ENCODE peak calls at places on chromosomes 12 and 14, in four cellular contexts. One of them, this sample, is unnamed.

GRCh38 chr12:4934651-4935050 is 24.9 kb downstream of the KCNA1 start:
- DNase-seq in colonic mucosa: no peak
- DNase-seq in endothelial cell of umbilical vein: no peak
- DNase-seq in body of pancreas: no peak
- DNase-seq in this sample: no peak

GRCh38 chr12:113852273-113852672 is 113.9 kb downstream of the RBM19 start:
- DNase-seq in colonic mucosa: no peak
- DNase-seq in endothelial cell of umbilical vein: no peak
- DNase-seq in body of pancreas: no peak
- DNase-seq in this sample: no peak

GRCh38 chr14:29925106-29925722 is 2.4 kb downstream of the PRKD1 start:
- DNase-seq in colonic mucosa: no peak
- DNase-seq in endothelial cell of umbilical vein: no peak
- DNase-seq in body of pancreas: no peak
- DNase-seq in this sample: no peak

GRCh38 chr14:20332386-20332945 is 613 bp downstream of the CCNB1IP1 start:
- DNase-seq in colonic mucosa: peak; percentile 36
- DNase-seq in endothelial cell of umbilical vein: no peak
- DNase-seq in body of pancreas: peak; percentile 34
- DNase-seq in this sample: no peak

GRCh38 chr14:100904307-100905019 is 941 bp upstream of the RTL1 start:
- DNase-seq in colonic mucosa: peak; percentile 13
- DNase-seq in endothelial cell of umbilical vein: no peak
- DNase-seq in body of pancreas: peak; percentile 10
- DNase-seq in this sample: no peak

GRCh38 chr12:24911284-24911791 is 37.6 kb downstream of the BCAT1 start:
- DNase-seq in colonic mucosa: no peak
- DNase-seq in endothelial cell of umbilical vein: peak; percentile 57
- DNase-seq in body of pancreas: no peak
- DNase-seq in this sample: no peak

GRCh38 chr14:21227981-21228380 is 41.3 kb downstream of the HNRNPC start:
- DNase-seq in colonic mucosa: no peak
- DNase-seq in endothelial cell of umbilical vein: no peak
- DNase-seq in body of pancreas: no peak
- DNase-seq in this sample: no peak

GRCh38 chr12:67991158-67991557 is 1.9 kb downstream of the IFNG-AS1 start:
- DNase-seq in colonic mucosa: no peak
- DNase-seq in endothelial cell of umbilical vein: no peak
- DNase-seq in body of pancreas: no peak
- DNase-seq in this sample: no peak

GRCh38 chr12:54125950-54126695 is 62.7 kb downstream of the SMUG1 start:
- DNase-seq in colonic mucosa: no peak
- DNase-seq in endothelial cell of umbilical vein: no peak
- DNase-seq in body of pancreas: peak; percentile 37
- DNase-seq in this sample: no peak

GRCh38 chr14:90429764-90430163 is 32.9 kb downstream of the CALM1 start:
- DNase-seq in colonic mucosa: no peak
- DNase-seq in endothelial cell of umbilical vein: peak; percentile 91
- DNase-seq in body of pancreas: no peak
- DNase-seq in this sample: no peak

GRCh38 chr12:53935562-53936341 is 2.9 kb upstream of the HOXC13 start:
- DNase-seq in colonic mucosa: no peak
- DNase-seq in endothelial cell of umbilical vein: no peak
- DNase-seq in body of pancreas: no peak
- DNase-seq in this sample: no peak

GRCh38 chr12:114888458-114888857 is 204.5 kb upstream of the TBX3 start:
- DNase-seq in colonic mucosa: no peak
- DNase-seq in endothelial cell of umbilical vein: no peak
- DNase-seq in body of pancreas: no peak
- DNase-seq in this sample: no peak

GRCh38 chr12:40733871-40734270 is 41.6 kb downstream of the CNTN1 start:
- DNase-seq in colonic mucosa: no peak
- DNase-seq in endothelial cell of umbilical vein: no peak
- DNase-seq in body of pancreas: no peak
- DNase-seq in this sample: no peak

GRCh38 chr14:33335366-33335765 is 396.7 kb downstream of the NPAS3 start:
- DNase-seq in colonic mucosa: no peak
- DNase-seq in endothelial cell of umbilical vein: no peak
- DNase-seq in body of pancreas: no peak
- DNase-seq in this sample: no peak

GRCh38 chr14:58637391-58638230 is at the start of gene DACT1:
- DNase-seq in colonic mucosa: peak; percentile 59
- DNase-seq in endothelial cell of umbilical vein: peak; percentile 67
- DNase-seq in body of pancreas: peak; percentile 38
- DNase-seq in this sample: peak; percentile 92

GRCh38 chr12:53048033-53048779 is 1.7 kb upstream of the TNS2 start:
- DNase-seq in colonic mucosa: peak; percentile 74
- DNase-seq in endothelial cell of umbilical vein: peak; percentile 41
- DNase-seq in body of pancreas: peak; percentile 90
- DNase-seq in this sample: no peak

GRCh38 chr14:104868811-104869572 is 3.9 kb downstream of the CEP170B start:
- DNase-seq in colonic mucosa: no peak
- DNase-seq in endothelial cell of umbilical vein: no peak
- DNase-seq in body of pancreas: no peak
- DNase-seq in this sample: no peak

GRCh38 chr14:21367582-21368144 is 16.2 kb downstream of the SUPT16H start:
- DNase-seq in colonic mucosa: no peak
- DNase-seq in endothelial cell of umbilical vein: no peak
- DNase-seq in body of pancreas: no peak
- DNase-seq in this sample: no peak

GRCh38 chr12:116969615-116970575 is 59.1 kb downstream of the FBXW8 start:
- DNase-seq in colonic mucosa: peak; percentile 23
- DNase-seq in endothelial cell of umbilical vein: no peak
- DNase-seq in body of pancreas: peak; percentile 52
- DNase-seq in this sample: no peak

GRCh38 chr12:6603095-6603567 is 4.0 kb downstream of the CHD4 start:
- DNase-seq in colonic mucosa: peak; percentile 29
- DNase-seq in endothelial cell of umbilical vein: peak; percentile 13
- DNase-seq in body of pancreas: peak; percentile 33
- DNase-seq in this sample: no peak

GRCh38 chr14:105294142-105294597 is 6.6 kb downstream of the BRF1 start:
- DNase-seq in colonic mucosa: no peak
- DNase-seq in endothelial cell of umbilical vein: peak; percentile 89
- DNase-seq in body of pancreas: peak; percentile 48
- DNase-seq in this sample: no peak

GRCh38 chr12:197911-198695 is 15.9 kb downstream of the SLC6A12 start:
- DNase-seq in colonic mucosa: no peak
- DNase-seq in endothelial cell of umbilical vein: no peak
- DNase-seq in body of pancreas: no peak
- DNase-seq in this sample: no peak
- H3K27me3 ChIP-seq in colonic mucosa: peaks cover under 1% of the 10 kb centered on the region
- H3K27me3 ChIP-seq in endothelial cell of umbilical vein: peaks cover 9% of the 10 kb centered on the region
- H3K27me3 ChIP-seq in body of pancreas: no peaks in the 10 kb centered on the region
- H3K27me3 ChIP-seq in this sample: no peaks in the 10 kb centered on the region

GRCh38 chr12:70040141-70040540 is 203.1 kb upstream of the CNOT2 start:
- DNase-seq in colonic mucosa: no peak
- DNase-seq in endothelial cell of umbilical vein: peak; percentile 92
- DNase-seq in body of pancreas: no peak
- DNase-seq in this sample: no peak
- TF ChIP-seq CTCF in colonic mucosa: no peak
- TF ChIP-seq CTCF in endothelial cell of umbilical vein: no peak
- TF ChIP-seq CTCF in body of pancreas: no peak
- TF ChIP-seq CTCF in this sample: no peak

DNA sequence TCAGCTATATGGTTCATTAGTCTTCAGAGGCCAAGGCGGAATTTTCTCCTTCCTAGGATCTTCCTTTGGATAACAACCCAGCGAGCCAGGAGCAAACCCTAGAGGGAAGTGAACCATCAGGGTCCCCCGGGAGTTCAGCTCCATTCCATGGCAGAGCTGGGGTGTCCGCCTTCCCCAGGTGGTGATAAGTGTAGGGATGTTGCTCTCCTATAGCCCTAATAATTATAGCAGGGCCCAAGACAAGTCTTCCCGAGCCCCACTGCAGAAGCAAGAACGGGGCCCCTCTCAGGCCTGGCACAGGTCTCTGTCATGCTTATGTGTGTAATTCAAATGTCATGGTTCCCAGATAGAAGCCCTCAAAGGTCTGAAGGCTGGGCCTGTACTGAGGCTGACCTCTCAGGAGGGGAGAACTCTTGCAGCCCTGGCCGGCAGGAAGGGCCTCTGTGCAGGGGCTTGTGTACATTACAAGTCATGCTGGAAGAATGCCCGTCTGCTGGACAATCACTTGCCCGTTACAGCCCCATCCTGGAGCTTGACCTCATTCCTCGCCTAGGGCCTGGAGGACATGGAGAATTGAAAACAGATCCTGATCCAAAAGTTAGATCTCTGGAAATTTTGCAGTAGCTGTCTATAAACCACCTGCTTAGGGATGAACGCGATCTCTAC is 17.3 kb downstream of the LRTM2 start:
- DNase-seq in colonic mucosa: no peak
- DNase-seq in endothelial cell of umbilical vein: peak; percentile 20
- DNase-seq in body of pancreas: no peak
- DNase-seq in this sample: no peak
- H3K4me3 ChIP-seq in colonic mucosa: no peak overlapping the region
- H3K4me3 ChIP-seq in endothelial cell of umbilical vein: no peak overlapping the region
- H3K4me3 ChIP-seq in body of pancreas: no peak overlapping the region
- H3K4me3 ChIP-seq in this sample: no peak overlapping the region

GRCh38 chr12:57240069-57240921 is 10.7 kb downstream of the STAC3 start:
- DNase-seq in colonic mucosa: no peak
- DNase-seq in endothelial cell of umbilical vein: no peak
- DNase-seq in body of pancreas: peak; percentile 53
- DNase-seq in this sample: no peak

GRCh38 chr12:57242691-57243454 is 8.1 kb downstream of the STAC3 start:
- DNase-seq in colonic mucosa: peak; percentile 72
- DNase-seq in endothelial cell of umbilical vein: peak; percentile 53
- DNase-seq in body of pancreas: peak; percentile 74
- DNase-seq in this sample: no peak

GRCh38 chr12:57240926-57241555 is 9.9 kb downstream of the STAC3 start:
- DNase-seq in colonic mucosa: no peak
- DNase-seq in endothelial cell of umbilical vein: no peak
- DNase-seq in body of pancreas: no peak
- DNase-seq in this sample: no peak

GRCh38 chr12:57242329-57242690 is 8.7 kb downstream of the STAC3 start:
- DNase-seq in colonic mucosa: no peak
- DNase-seq in endothelial cell of umbilical vein: no peak
- DNase-seq in body of pancreas: peak; percentile 76
- DNase-seq in this sample: no peak

DNA sequence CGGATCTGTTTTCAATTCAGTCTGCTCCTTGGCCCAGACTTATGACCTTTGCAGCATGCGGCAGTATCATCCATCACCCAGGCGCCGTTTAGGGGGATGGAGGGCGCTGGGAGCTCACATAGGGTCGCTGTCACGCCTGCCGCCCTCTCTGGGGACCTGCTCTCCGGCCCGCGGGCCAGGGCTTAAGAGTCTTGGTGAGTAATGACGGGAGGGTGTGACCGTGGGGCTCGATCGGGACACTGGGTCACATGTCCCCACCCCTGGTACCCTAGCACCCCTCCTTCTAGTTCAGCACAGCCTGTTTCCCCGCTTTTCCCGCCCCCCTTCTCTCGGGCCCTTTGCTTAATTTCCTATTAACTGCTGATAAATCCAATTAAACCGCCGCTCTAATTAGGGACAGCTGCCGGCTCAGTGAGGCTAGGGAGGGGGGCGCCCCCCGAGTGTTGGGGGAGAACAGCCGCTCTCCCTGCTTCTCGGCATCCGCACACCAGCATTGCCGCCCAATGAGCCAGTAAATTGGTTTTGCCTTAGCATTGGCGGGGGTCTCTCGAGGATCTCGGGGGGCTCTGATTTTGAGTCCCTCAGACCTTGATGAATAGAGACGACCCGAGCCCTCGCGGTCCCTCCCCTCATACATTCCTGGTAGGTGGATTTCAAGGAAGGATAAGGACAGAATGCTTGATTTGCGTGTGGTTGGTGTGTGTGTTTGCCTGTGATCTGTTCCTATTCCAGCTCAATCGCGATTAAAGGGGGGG is 9.3 kb downstream of the STAC3 start:
- DNase-seq in colonic mucosa: no peak
- DNase-seq in endothelial cell of umbilical vein: no peak
- DNase-seq in body of pancreas: no peak
- DNase-seq in this sample: no peak
- H3K27me3 ChIP-seq in colonic mucosa: peaks cover 66% of the 10 kb centered on the region
- H3K27me3 ChIP-seq in endothelial cell of umbilical vein: peaks cover 52% of the 10 kb centered on the region
- H3K27me3 ChIP-seq in body of pancreas: no peaks in the 10 kb centered on the region
- H3K27me3 ChIP-seq in this sample: peaks cover 56% of the 10 kb centered on the region

This sample was measured in esophagus muscularis mucosa.